ENCODE peak calls at places on chromosomes 13 and 19, in four cellular contexts. Y is astrocyte, X is IMR-90, O is ovary. G is an unnamed sample.
A peak's percentile ranks its signal among the peaks of the same experiment; 100 is the strongest.

GRCh38 chr13:34578471-34578870 is 363.6 kb upstream of the NBEA start:
- DNase-seq in Y (peak; percentile 32), X (no peak), O (no peak), G (no peak)

GRCh38 chr19:34588249-34588648 is 88.7 kb downstream of the SCGB2B2 start:
- DNase-seq in O (no peak), Y (no peak), X (no peak), G (no peak)

GRCh38 chr19:12954150-12954962 is 2.7 kb downstream of the GADD45GIP1 start:
- DNase-seq in Y (no peak), O (no peak), X (no peak), G (no peak)

GRCh38 chr13:94267581-94267980 is 211.9 kb downstream of the DCT start:
- DNase-seq in X (no peak), Y (no peak), O (no peak), G (no peak)

GRCh38 chr13:113202912-113203311 is 5.6 kb downstream of the PCID2 start:
- DNase-seq in X (no peak), Y (no peak), O (no peak), G (no peak)

GRCh38 chr19:13795595-13796300 is 505 bp downstream of the ZSWIM4 start:
- DNase-seq in X (peak; percentile 28), Y (no peak), O (peak; percentile 61), G (no peak)

GRCh38 chr13:95707442-95708389 is 30.8 kb downstream of the DNAJC3 start:
- DNase-seq in Y (no peak), X (no peak), O (no peak), G (no peak)

GRCh38 chr13:89695343-89696257 is 1651.9 kb upstream of the MIR17HG start:
- DNase-seq in X (peak; percentile 8), Y (peak; percentile 24), O (no peak), G (no peak)

GRCh38 chr19:13353625-13354024 is 152.7 kb downstream of the CACNA1A start:
- DNase-seq in Y (no peak), O (no peak), X (no peak), G (no peak)

GRCh38 chr13:86397640-86398039 is 598.4 kb upstream of the SLITRK6 start:
- DNase-seq in O (no peak), Y (no peak), X (no peak), G (no peak)

GRCh38 chr13:31699650-31700049 is 39.7 kb upstream of the RXFP2 start:
- DNase-seq in X (no peak), O (no peak), Y (no peak), G (no peak)

DNA sequence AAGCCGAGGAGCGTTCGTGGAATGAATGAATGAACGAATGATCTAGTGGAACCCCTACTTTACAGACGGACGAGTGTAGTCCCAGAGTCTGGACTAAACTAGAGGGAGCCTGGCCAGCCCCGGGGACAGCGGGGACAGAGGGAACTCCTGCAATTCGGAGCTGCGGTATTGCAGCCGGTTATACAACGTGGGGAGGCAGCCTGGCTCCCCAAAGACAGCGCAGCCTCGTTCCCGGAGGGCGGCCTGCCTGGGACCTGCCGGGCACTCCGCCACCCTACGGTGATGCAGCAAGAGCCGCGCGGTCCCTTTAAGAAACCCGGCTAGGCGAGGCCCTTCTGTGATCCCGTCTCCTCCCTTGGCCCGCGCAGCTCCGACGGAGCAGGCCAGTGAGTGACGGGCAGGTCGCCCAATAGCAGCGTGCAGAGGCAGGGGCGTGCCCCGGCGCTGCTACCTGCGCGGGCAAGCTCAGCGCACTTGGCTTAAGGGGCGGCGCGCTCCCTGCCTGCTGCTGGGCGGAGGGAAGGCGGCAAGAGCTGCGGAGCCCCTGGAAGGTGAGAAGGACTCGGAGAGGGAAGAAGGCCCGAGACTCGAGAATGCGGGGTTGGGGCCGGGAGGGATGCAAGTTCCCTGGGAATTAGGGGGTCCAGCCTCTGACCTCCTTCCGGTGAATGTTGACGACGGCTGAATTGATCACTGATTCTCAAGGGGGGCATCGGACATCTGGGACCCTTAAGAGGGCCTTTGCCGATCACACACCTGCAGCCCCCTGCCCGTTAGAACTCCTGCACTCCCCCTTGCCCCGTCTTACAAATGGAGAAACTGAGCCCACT is at the start of gene ABCA7:
- DNase-seq in Y (peak; percentile 93), O (peak; percentile 97), X (peak; percentile 96), G (peak; percentile 98)
- H3K9me3 ChIP-seq in Y (no peaks in the 10 kb centered on the region), O (no peaks in the 10 kb centered on the region), X (no peaks in the 10 kb centered on the region), G (no peaks in the 10 kb centered on the region)

GRCh38 chr19:57056972-57057371 is 62.8 kb upstream of the USP29 start:
- DNase-seq in X (peak; percentile 11), O (peak; percentile 96), Y (no peak), G (no peak)

GRCh38 chr19:57050863-57051262 is 68.9 kb upstream of the USP29 start:
- DNase-seq in O (no peak), Y (no peak), X (no peak), G (no peak)

GRCh38 chr19:57052102-57052501 is 67.7 kb upstream of the USP29 start:
- DNase-seq in X (no peak), Y (no peak), O (no peak), G (no peak)

GRCh38 chr19:57055956-57056355 is 63.8 kb upstream of the USP29 start:
- DNase-seq in O (no peak), Y (no peak), X (no peak), G (no peak)

DNA sequence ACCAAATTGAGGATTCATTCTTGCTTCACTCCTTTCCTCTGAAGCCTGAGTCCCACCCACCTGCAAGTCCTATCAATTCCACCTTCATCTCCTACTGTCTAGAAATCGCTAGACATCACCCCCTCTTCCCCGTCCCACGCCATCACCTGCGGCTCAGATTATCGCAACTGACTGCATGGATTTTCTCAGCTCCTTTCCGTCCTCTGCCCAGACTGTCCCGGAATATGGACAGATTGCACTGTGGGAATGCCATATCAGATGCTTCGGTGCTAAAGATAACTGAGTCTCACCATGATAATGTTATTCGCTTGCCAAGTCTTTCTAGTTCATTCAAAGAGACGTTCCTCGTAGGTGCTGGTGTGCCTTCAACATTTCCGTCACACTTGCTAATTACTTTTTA is 66.4 kb upstream of the USP29 start:
- DNase-seq in O (no peak), X (no peak), Y (no peak), G (no peak)
- H3K4me1 ChIP-seq in O (peaks cover 12% of the 10 kb centered on the region), X (no peaks in the 10 kb centered on the region), Y (no peaks in the 10 kb centered on the region), G (no peaks in the 10 kb centered on the region)

DNA sequence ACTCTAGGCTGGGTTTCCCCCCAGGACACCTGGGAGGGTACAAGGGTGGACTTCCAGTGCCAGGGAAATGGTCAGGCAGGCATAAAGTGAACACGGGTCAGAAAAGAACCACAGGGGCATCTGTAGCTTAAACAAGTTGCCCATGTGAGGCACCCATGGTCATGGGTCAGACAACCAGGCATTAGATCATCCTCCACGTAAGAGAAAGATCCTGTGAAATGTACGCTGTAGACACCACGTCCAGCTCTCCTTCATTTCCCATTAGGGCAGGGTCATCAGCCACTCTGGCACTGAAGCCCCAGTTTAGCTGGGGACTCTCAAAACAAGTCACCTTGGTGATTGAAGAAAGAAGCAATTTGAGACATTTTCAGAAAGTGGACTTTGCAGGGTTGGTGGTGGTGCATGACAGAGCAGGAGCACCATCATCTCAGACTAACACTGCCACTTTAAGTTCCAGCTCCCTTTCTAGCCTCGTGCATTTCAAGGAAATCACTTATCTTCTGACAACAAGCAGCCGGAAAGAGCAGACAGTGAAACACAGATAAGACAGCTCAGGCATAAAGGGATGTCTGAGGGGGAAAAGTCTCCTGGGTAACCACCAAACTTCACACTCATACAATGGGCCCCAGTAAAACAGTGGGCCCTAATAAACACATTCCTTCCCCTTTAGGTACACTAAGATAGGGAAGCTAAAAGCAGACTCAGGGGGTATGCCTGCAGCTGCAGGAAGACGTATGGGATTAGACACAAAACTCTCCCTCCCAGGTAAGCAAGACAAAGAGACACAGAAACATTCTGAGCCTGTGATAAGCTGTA is 16.1 kb upstream of the SIGLEC6 start:
- DNase-seq in X (no peak), O (no peak), Y (no peak), G (no peak)
- H3K27ac ChIP-seq in X (no peak overlapping the region), O (no peak overlapping the region), Y (no peak overlapping the region), G (no peak overlapping the region)

GRCh38 chr19:58203814-58204475 is 21.1 kb downstream of the ZNF274 start:
- DNase-seq in O (no peak), X (no peak), Y (no peak), G (no peak)
- H3K9me3 ChIP-seq in O (peaks cover 97% of the 10 kb centered on the region), X (peaks cover 91% of the 10 kb centered on the region), Y (peaks cover 90% of the 10 kb centered on the region), G (peaks cover 70% of the 10 kb centered on the region)

DNA sequence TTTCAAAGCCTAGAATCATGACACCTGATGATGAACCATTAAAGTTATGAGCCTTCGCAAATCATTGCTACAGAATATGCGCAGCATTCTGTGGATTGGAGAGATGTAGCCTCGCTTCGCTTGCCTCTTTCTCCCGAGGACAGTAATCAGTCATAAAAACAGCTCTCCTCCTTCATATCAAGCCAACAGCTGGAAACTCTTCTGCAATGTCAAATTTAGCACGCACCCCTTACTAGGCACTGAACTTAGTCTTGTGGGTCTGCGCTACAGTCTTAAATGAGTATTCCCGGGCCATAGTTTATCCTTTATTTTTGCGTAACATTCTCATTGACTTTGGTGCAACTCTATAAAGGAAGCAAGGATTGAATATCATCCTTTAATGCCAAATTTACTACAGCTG is 79.5 kb downstream of the DACH1 start:
- DNase-seq in O (no peak), Y (no peak), X (no peak), G (no peak)
- H3K4me1 ChIP-seq in O (no peaks in the 10 kb centered on the region), Y (no peaks in the 10 kb centered on the region), X (no peaks in the 10 kb centered on the region), G (no peaks in the 10 kb centered on the region)

GRCh38 chr13:37647038-37647650 is 48.6 kb upstream of the POSTN start:
- DNase-seq in Y (peak; percentile 25), X (no peak), O (no peak), G (no peak)
- H3K27ac ChIP-seq in Y (peak overlapping the region; percentile 27), X (no peak overlapping the region), O (no peak overlapping the region), G (no peak overlapping the region)

G was measured in aorta.